ENCODE peak calls at places on chromosome 6, in four cellular contexts. O, Y, B and N are unnamed samples.
A peak's percentile ranks its signal among the peaks of the same experiment; 100 is the strongest.

GRCh38 chr6:14088600-14089168 is 28.9 kb upstream of the CD83 start:
- DNase-seq in O (no peak), Y (no peak), B (no peak), N (no peak)

GRCh38 chr6:31775184-31775583 is 1.9 kb downstream of the VWA7 start:
- DNase-seq in O (no peak), Y (no peak), B (no peak), N (no peak)

GRCh38 chr6:71072508-71072907 is 115.6 kb upstream of the B3GAT2 start:
- DNase-seq in O (peak; percentile 11), Y (no peak), B (no peak), N (no peak)

GRCh38 chr6:139030211-139030530 is 1.6 kb downstream of the ABRACL start:
- DNase-seq in O (no peak), Y (no peak), B (no peak), N (no peak)

GRCh38 chr6:145235207-145235606 is 500.1 kb downstream of the EPM2A start:
- DNase-seq in O (peak; percentile 20), Y (no peak), B (no peak), N (peak; percentile 37)

GRCh38 chr6:35487653-35488516 is 9.0 kb downstream of the TEAD3 start:
- DNase-seq in O (peak; percentile 54), Y (peak; percentile 72), B (no peak), N (no peak)

GRCh38 chr6:45495404-45496084 is 117.8 kb upstream of the SUPT3H start:
- DNase-seq in O (no peak), Y (no peak), B (no peak), N (no peak)

GRCh38 chr6:47897233-47897632 is 115.4 kb downstream of the OPN5 start:
- DNase-seq in O (peak; percentile 1), Y (no peak), B (no peak), N (no peak)

GRCh38 chr6:148251286-148251685 is 91.4 kb upstream of the SASH1 start:
- DNase-seq in O (peak; percentile 80), Y (peak; percentile 80), B (no peak), N (peak; percentile 47)

GRCh38 chr6:84309336-84309735 is 81.9 kb upstream of the CEP162 start:
- DNase-seq in O (no peak), Y (no peak), B (no peak), N (no peak)

GRCh38 chr6:15089569-15090144 is 156.2 kb upstream of the JARID2 start:
- DNase-seq in O (no peak), Y (no peak), B (no peak), N (no peak)

GRCh38 chr6:160461641-160462040 is 113.5 kb downstream of the SLC22A3 start:
- DNase-seq in O (peak; percentile 16), Y (no peak), B (no peak), N (no peak)

GRCh38 chr6:162940426-162940825 is 212.7 kb downstream of the PACRG start:
- DNase-seq in O (peak; percentile 5), Y (peak; percentile 48), B (no peak), N (no peak)

GRCh38 chr6:118501816-118502568 is 46.1 kb upstream of the PLN start:
- DNase-seq in O (peak; percentile 47), Y (no peak), B (no peak), N (no peak)

GRCh38 chr6:24882295-24882694 is 53.5 kb downstream of the RIPOR2 start:
- DNase-seq in O (peak; percentile 56), Y (no peak), B (no peak), N (no peak)

GRCh38 chr6:148548065-148548748 is 198.6 kb upstream of the UST start:
- DNase-seq in O (peak; percentile 53), Y (peak; percentile 85), B (no peak), N (no peak)

GRCh38 chr6:31806470-31807272 is at the start of gene LSM2:
- DNase-seq in O (peak; percentile 96), Y (peak; percentile 98), B (peak; percentile 92), N (peak; percentile 67)

GRCh38 chr6:169144356-169144755 is 109.3 kb downstream of the THBS2 start:
- DNase-seq in O (no peak), Y (no peak), B (no peak), N (no peak)

GRCh38 chr6:154508573-154509375 is 1.7 kb downstream of the CNKSR3 start:
- DNase-seq in O (peak; percentile 56), Y (no peak), B (no peak), N (no peak)

GRCh38 chr6:56204134-56204533 is 43.2 kb downstream of the COL21A1 start:
- DNase-seq in O (no peak), Y (no peak), B (no peak), N (no peak)

GRCh38 chr6:71737953-71738352 is 148.4 kb upstream of the RIMS1 start:
- DNase-seq in O (no peak), Y (no peak), B (no peak), N (no peak)

GRCh38 chr6:8219352-8219943 is 117.1 kb upstream of the EEF1E1 start:
- DNase-seq in O (peak; percentile 63), Y (peak; percentile 68), B (peak; percentile 13), N (no peak)

GRCh38 chr6:45630801-45631200 is 253.1 kb upstream of the SUPT3H start:
- DNase-seq in O (no peak), Y (no peak), B (no peak), N (no peak)

GRCh38 chr6:158653577-158654354 is 3.9 kb downstream of the SYTL3 start:
- DNase-seq in O (peak; percentile 72), Y (peak; percentile 73), B (peak; percentile 76), N (no peak)

GRCh38 chr6:157814883-157815282 is 8.2 kb upstream of the SNX9 start:
- DNase-seq in O (no peak), Y (no peak), B (no peak), N (no peak)

GRCh38 chr6:20746024-20746423 is 211.8 kb downstream of the CDKAL1 start:
- DNase-seq in O (no peak), Y (no peak), B (no peak), N (no peak)

GRCh38 chr6:166541876-166542579 is 44.5 kb downstream of the RAMACL start:
- DNase-seq in O (peak; percentile 21), Y (no peak), B (no peak), N (no peak)

GRCh38 chr6:14119764-14120163 is 2.2 kb downstream of the CD83 start:
- DNase-seq in O (no peak), Y (no peak), B (no peak), N (no peak)

GRCh38 chr6:14711056-14711703 is 534.7 kb upstream of the JARID2 start:
- DNase-seq in O (peak; percentile 98), Y (peak; percentile 91), B (no peak), N (no peak)

GRCh38 chr6:20497200-20497820 is 36.9 kb upstream of the CDKAL1 start:
- DNase-seq in O (peak; percentile 93), Y (peak; percentile 33), B (no peak), N (peak; percentile 26)

GRCh38 chr6:42159431-42160024 is 13.6 kb upstream of the GUCA1A start:
- DNase-seq in O (no peak), Y (no peak), B (no peak), N (no peak)

GRCh38 chr6:143962644-143962929 is 45.5 kb downstream of the PLAGL1 start:
- DNase-seq in O (peak; percentile 52), Y (peak; percentile 66), B (no peak), N (peak; percentile 10)

GRCh38 chr6:159601211-159601610 is 91.8 kb downstream of the SOD2 start:
- DNase-seq in O (no peak), Y (no peak), B (no peak), N (no peak)

GRCh38 chr6:76852776-76853175 is 610.5 kb downstream of the HTR1B start:
- DNase-seq in O (peak; percentile 26), Y (peak; percentile 56), B (no peak), N (no peak)

GRCh38 chr6:34154668-34155447 is 9.0 kb upstream of the GRM4 start:
- DNase-seq in O (peak; percentile 26), Y (peak; percentile 59), B (peak; percentile 61), N (no peak)

GRCh38 chr6:12386816-12387215 is 96.7 kb downstream of the EDN1 start:
- DNase-seq in O (no peak), Y (no peak), B (no peak), N (no peak)

GRCh38 chr6:30770164-30770563 is 25.8 kb upstream of the IER3 start:
- DNase-seq in O (peak; percentile 57), Y (no peak), B (no peak), N (no peak)

GRCh38 chr6:17865798-17866725 is 121.4 kb downstream of the KIF13A start:
- DNase-seq in O (peak; percentile 95), Y (peak; percentile 89), B (no peak), N (no peak)

DNA sequence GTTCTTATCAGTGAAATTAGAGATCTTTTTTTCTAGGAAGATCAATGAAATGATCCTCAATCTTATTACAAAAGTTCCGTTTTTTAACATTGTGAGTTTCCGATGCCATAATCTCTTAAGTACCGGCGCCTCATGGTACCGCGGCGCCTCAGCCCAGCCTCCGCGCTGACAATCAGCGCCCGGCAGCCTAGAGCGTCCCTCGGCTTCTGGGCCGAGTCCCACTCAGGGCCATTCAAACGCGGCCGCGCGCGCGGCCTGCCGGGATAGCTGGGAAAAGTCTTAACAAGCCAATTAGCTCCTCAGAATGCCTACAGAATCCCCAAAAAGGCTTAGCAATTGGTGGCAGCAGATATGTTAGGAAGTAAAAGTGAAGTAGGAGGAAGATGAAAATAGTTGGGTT is 204.8 kb downstream of the ADGB start:
- DNase-seq in O (no peak), Y (peak; percentile 36), B (no peak), N (no peak)
- TF ChIP-seq CTCF in O (no peak), Y (no peak), B (no peak), N (no peak)

DNA sequence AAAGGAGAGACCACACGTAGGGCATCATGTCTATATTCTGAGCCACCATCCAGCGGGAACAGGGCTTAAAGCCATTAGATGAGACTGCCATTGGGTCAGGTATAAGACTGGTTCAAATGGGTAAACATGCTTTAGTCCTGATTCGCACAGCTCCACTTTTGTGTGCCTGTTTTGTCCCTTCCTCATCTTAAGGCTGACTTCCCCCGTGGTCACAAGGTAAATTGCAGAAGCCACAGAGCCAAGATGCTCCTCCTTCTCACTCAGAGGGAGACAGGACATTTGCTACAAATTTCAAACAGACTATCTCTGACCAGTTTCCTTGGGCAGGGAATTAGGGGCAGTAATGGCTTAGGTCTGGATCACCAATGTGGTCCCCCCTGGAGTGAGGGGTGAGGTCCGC is 11.4 kb upstream of the IFNGR1 start:
- DNase-seq in O (no peak), Y (no peak), B (no peak), N (no peak)
- H3K4me3 ChIP-seq in O (no peak overlapping the region), Y (no peak overlapping the region), B (no peak overlapping the region), N (no peak overlapping the region)

GRCh38 chr6:4370066-4370465 is 234.7 kb upstream of the ECI2 start:
- DNase-seq in O (peak; percentile 98), Y (peak; percentile 80), B (no peak), N (peak; percentile 87)
- TF ChIP-seq CTCF in O (no peak), Y (no peak), B (no peak), N (no peak)

GRCh38 chr6:132359891-132360290 is 41.4 kb downstream of the MOXD1 start:
- DNase-seq in O (no peak), Y (no peak), B (no peak), N (no peak)

GRCh38 chr6:132357120-132357519 is 44.2 kb downstream of the MOXD1 start:
- DNase-seq in O (peak; percentile 66), Y (peak; percentile 67), B (no peak), N (no peak)

DNA sequence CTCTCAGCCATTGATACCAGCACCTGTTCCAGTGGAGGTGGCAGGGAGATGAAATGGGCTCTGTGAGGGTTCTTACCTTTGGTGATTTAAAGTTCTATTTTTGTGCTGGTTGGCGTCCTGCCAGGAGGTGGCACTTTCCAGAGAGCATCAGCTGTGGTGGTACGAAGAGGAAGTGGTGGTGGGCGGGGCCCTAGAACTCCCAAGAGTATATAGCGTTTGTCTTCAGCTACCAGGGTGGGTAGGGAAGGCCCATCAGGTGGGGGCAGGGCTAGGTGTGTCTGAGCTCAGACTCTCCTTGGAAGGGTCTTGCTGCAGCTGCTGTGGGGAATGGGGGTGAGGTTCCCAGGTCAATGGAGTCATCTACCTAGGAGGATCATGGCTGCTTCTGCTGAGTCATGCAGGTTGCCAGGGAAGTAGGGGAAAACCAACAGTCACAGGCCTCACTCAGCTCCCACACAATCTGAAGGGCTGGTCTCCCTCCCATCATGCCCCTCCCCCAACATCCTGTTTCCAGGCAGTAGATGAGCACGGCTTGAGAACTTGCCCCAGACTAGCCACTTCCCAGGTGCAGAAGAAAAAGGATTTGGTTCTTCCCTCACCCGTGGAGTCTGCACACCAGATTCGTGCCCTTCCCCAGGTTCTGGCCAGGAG is 46.6 kb downstream of the MOXD1 start:
- DNase-seq in O (no peak), Y (no peak), B (peak; percentile 26), N (no peak)
- H3K4me3 ChIP-seq in O (no peak overlapping the region), Y (no peak overlapping the region), B (no peak overlapping the region), N (no peak overlapping the region)